ENCODE peak calls at places on chromosome 22, in six cellular contexts. T, V, Q, N, L and H are unnamed samples.

GRCh38 chr22:22925795-22926358 is 38.3 kb downstream of the IGLL5 start:
- DNase-seq in T (no peak), V (no peak), Q (no peak), N (no peak), L (no peak), H (no peak)

GRCh38 chr22:26477341-26477731 is 6.2 kb downstream of the HPS4 start:
- DNase-seq in T (no peak), V (peak; percentile 17), Q (no peak), N (no peak), L (no peak), H (no peak)

GRCh38 chr22:44199866-44200265 is 19.1 kb downstream of the PARVG start:
- DNase-seq in T (no peak), V (no peak), Q (no peak), N (no peak), L (no peak), H (no peak)

GRCh38 chr22:20979243-20979809 is 2.8 kb upstream of the LZTR1 start:
- DNase-seq in T (peak; percentile 86), V (peak; percentile 71), Q (peak; percentile 89), N (peak; percentile 70), L (peak; percentile 68), H (peak; percentile 60)

GRCh38 chr22:24827305-24827704 is 21.3 kb downstream of the SGSM1 start:
- DNase-seq in T (no peak), V (no peak), Q (no peak), N (peak; percentile 61), L (no peak), H (no peak)

GRCh38 chr22:44701824-44702478 is at the start of gene PRR5:
- DNase-seq in T (peak; percentile 86), V (peak; percentile 45), Q (peak; percentile 92), N (peak; percentile 88), L (peak; percentile 89), H (peak; percentile 73)

GRCh38 chr22:29580200-29580810 is 608 bp downstream of the NIPSNAP1 start:
- DNase-seq in T (no peak), V (no peak), Q (peak; percentile 65), N (peak; percentile 19), L (no peak), H (peak; percentile 43)

GRCh38 chr22:38133331-38133730 is 22.8 kb upstream of the BAIAP2L2 start:
- DNase-seq in T (no peak), V (no peak), Q (no peak), N (no peak), L (no peak), H (no peak)

GRCh38 chr22:29795663-29796062 is 28.5 kb downstream of the UQCR10 start:
- DNase-seq in T (no peak), V (no peak), Q (no peak), N (peak; percentile 30), L (no peak), H (no peak)

GRCh38 chr22:23579870-23580585 is at the start of gene IGLL1:
- DNase-seq in T (no peak), V (no peak), Q (no peak), N (no peak), L (no peak), H (no peak)

GRCh38 chr22:48222742-48223487 is 1460.5 kb downstream of the TBC1D22A start:
- DNase-seq in T (no peak), V (no peak), Q (no peak), N (no peak), L (no peak), H (no peak)

GRCh38 chr22:44522526-44523170 is 24.6 kb upstream of the RTL6 start:
- DNase-seq in T (no peak), V (no peak), Q (no peak), N (no peak), L (no peak), H (no peak)

GRCh38 chr22:48057116-48057835 is 1294.8 kb downstream of the TBC1D22A start:
- DNase-seq in T (no peak), V (no peak), Q (no peak), N (no peak), L (no peak), H (no peak)

DNA sequence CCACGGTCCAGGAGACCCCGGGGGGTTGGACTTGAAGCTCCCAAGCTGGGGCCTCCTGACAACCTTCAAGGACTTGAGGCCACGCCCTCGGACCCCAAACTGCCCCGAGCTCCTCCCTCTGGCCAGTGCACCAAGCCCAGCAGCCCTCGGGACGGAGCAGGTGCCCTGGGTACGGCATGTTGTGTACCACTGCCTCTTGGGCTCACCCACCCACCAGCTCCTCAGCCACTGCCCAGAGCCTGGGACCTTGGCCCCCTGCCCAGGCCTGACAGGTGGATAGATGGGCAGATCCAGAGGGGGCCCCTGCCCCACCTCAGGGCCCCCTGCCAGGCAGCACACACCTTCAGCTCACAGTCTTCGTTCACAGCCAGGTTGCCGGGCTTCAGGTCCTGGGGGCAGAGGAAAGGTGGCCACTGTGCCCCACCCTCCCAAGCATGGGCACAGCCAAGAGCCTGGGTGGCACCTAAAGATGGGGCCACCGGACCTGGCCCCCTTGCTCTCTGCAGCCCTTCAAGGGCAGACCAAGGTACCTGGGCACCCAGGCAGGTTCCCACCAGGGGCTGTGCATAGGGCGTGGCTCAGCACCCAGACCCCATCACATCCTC is 5.1 kb downstream of the MAPK12 start:
- DNase-seq in T (no peak), V (no peak), Q (no peak), N (no peak), L (no peak), H (no peak)
- TF ChIP-seq CTCF in T (no peak), V (no peak), Q (no peak), N (no peak), L (no peak), H (no peak)

GRCh38 chr22:40147388-40148176 is 30.1 kb upstream of the TNRC6B start:
- DNase-seq in T (no peak), V (no peak), Q (no peak), N (no peak), L (no peak), H (peak; percentile 24)
- TF ChIP-seq CTCF in T (no peak), V (no peak), Q (no peak), N (no peak), L (no peak), H (no peak)

GRCh38 chr22:47012589-47013365 is 250.3 kb downstream of the TBC1D22A start:
- DNase-seq in T (no peak), V (peak; percentile 15), Q (no peak), N (no peak), L (peak; percentile 27), H (no peak)
- TF ChIP-seq CTCF in T (peak; percentile 14), V (peak; percentile 47), Q (no peak), N (peak; percentile 33), L (no peak), H (peak; percentile 35)

GRCh38 chr22:50209893-50210292 is 9.1 kb downstream of the SELENOO start:
- DNase-seq in T (peak; percentile 76), V (peak; percentile 55), Q (peak; percentile 90), N (no peak), L (peak; percentile 83), H (peak; percentile 77)

GRCh38 chr22:50208430-50208938 is 7.7 kb downstream of the SELENOO start:
- DNase-seq in T (no peak), V (no peak), Q (no peak), N (no peak), L (no peak), H (no peak)

GRCh38 chr22:50211147-50211546 is 10.3 kb downstream of the SELENOO start:
- DNase-seq in T (no peak), V (no peak), Q (no peak), N (no peak), L (no peak), H (no peak)

GRCh38 chr22:50208939-50209892 is 8.4 kb downstream of the SELENOO start:
- DNase-seq in T (no peak), V (no peak), Q (no peak), N (no peak), L (peak; percentile 76), H (no peak)

DNA sequence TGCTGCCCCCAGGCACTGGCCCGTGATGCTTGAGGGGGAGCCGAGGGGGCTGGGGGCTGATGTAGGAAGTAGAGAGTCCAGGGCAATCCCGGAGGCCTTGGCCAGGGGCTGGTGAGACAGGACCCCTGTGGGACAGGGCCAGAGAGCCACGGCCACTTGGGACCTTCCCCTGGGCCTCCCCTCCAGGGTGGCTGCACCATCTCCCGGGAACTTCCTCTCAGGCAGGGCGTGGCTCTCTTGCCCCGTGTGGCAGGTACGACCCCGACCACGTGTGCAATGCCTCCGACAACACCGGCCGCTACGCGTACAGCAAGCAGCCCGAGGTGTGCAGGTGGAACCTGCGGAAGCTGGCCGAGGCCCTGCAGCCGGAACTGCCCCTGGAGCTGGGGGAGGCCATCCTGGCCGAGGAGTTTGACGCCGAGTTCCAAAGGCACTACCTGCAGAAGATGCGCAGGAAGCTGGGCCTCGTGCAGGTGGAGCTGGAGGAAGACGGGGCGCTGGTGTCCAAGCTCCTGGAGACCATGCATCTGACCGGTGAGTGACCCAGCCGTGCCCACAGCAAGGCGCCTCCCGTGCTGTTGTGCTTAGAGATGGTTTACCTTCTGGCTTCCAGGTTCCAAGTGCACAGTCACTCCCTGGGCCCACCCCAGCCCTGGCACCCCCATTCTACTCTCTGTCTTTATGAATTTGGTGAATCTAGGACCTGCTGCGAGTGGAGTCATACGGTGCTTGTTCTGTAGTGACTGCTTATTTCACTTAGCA is 9.7 kb downstream of the SELENOO start:
- DNase-seq in T (no peak), V (no peak), Q (no peak), N (no peak), L (peak; percentile 45), H (no peak)
- TF ChIP-seq CTCF in T (no peak), V (no peak), Q (no peak), N (no peak), L (no peak), H (no peak)

DNA sequence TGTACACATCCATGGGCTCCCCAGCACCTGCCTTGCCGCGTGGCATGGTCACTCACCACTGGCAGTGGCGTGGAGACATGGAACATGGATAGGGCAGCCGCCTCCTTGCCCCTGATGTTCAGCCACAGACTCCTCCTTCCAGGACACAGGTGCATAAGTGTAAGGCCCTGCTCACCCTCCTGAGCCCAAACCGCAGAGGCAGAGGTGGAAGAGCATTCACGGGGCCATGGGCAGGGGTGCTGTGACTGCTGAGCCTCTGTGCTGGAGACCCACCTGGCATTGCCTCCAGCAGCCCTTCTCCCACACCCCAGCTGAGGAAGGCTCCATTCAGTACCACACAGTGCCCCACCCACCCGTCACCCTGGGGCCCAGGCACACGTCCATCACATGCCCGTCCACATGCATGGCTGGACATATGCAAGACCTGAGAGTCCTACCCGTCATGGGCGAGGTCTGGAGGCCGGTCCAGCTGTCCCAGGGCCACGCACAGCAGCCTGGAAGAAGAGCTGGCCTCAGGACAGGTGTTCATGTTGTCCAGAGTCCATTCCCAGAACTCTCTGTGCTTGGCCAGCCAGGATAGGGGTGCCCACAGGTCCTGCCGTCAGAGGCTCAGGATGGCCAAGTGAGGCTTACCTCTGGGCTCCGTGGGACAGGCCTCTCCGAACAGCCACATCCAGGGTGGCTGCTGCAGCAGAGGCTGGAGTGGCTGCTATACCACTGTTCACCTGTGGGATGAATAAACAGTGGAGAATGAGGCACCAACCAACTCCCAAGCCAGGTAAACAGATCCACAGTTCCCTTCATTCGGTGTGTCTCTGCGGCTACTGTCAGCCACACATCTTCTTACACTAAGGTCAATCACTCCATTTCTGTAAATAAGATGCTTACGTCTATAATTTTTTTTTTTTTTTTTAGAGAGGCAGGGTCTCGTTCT is 1.7 kb upstream of the TUBGCP6 start:
- DNase-seq in T (no peak), V (no peak), Q (no peak), N (no peak), L (peak; percentile 43), H (no peak)
- TF ChIP-seq CTCF in T (no peak), V (peak; percentile 27), Q (no peak), N (peak; percentile 35), L (no peak), H (peak; percentile 29)

GRCh38 chr22:17982572-17983141 is 41.7 kb downstream of the MICAL3 start:
- DNase-seq in T (no peak), V (no peak), Q (no peak), N (no peak), L (no peak), H (no peak)
- TF ChIP-seq CTCF in T (no peak), V (no peak), Q (no peak), N (no peak), L (no peak), H (no peak)

GRCh38 chr22:45831394-45831793 is 145.6 kb downstream of the WNT7B start:
- DNase-seq in T (peak; percentile 46), V (peak; percentile 13), Q (no peak), N (no peak), L (no peak), H (no peak)
- TF ChIP-seq CTCF in T (peak; percentile 67), V (peak; percentile 74), Q (peak; percentile 46), N (no peak), L (no peak), H (no peak)